ENCODE peak calls at places on chromosomes 13 and 19, in five cellular contexts. C, L, G, I and Z are unnamed samples.

GRCh38 chr13:29924482-29924884 is 74.1 kb upstream of the UBL3 start:
- DNase-seq in C (peak), L (no peak), G (peak), I (no peak), Z (no peak)

GRCh38 chr19:43705729-43706128 is 10.1 kb upstream of the IRGC start:
- DNase-seq in C (no peak), L (no peak), G (no peak), I (no peak), Z (no peak)

GRCh38 chr13:75145926-75146325 is 336.0 kb downstream of the TBC1D4 start:
- DNase-seq in C (no peak), L (no peak), G (no peak), I (no peak), Z (no peak)

GRCh38 chr13:23985846-23986245 is 88.5 kb upstream of the C1QTNF9B start:
- DNase-seq in C (no peak), L (no peak), G (no peak), I (no peak), Z (peak)

GRCh38 chr13:19089315-19089714 is 92.3 kb downstream of the TUBA3C start:
- DNase-seq in C (no peak), L (no peak), G (peak), I (no peak), Z (no peak)

GRCh38 chr13:113184568-113185440 is 23.7 kb downstream of the PCID2 start:
- DNase-seq in C (no peak), L (no peak), G (no peak), I (no peak), Z (no peak)

GRCh38 chr13:31431722-31432137 is 232.0 kb downstream of the B3GLCT start:
- DNase-seq in C (peak), L (peak), G (peak), I (no peak), Z (no peak)

GRCh38 chr19:35162471-35163326 is 8.2 kb downstream of the FXYD5 start:
- DNase-seq in C (no peak), L (no peak), G (no peak), I (peak), Z (no peak)

GRCh38 chr13:57128909-57129308 is 11.8 kb upstream of the PRR20A start:
- DNase-seq in C (no peak), L (no peak), G (peak), I (no peak), Z (no peak)

GRCh38 chr13:63551731-63552130 is 2136.1 kb upstream of the PCDH20 start:
- DNase-seq in C (no peak), L (no peak), G (no peak), I (no peak), Z (no peak)

GRCh38 chr13:52001120-52001731 is 10.0 kb downstream of the ATP7B start:
- DNase-seq in C (no peak), L (no peak), G (peak), I (no peak), Z (no peak)

GRCh38 chr13:52751196-52751595 is 11.6 kb upstream of the CNMD start:
- DNase-seq in C (no peak), L (no peak), G (no peak), I (no peak), Z (no peak)

GRCh38 chr19:17337675-17338439 is 504 bp downstream of the GTPBP3 start:
- DNase-seq in C (no peak), L (no peak), G (no peak), I (no peak), Z (no peak)

GRCh38 chr13:71578048-71578447 is 289.0 kb downstream of the DACH1 start:
- DNase-seq in C (no peak), L (no peak), G (no peak), I (no peak), Z (no peak)

GRCh38 chr13:85261757-85262346 is 537.4 kb downstream of the SLITRK6 start:
- DNase-seq in C (no peak), L (no peak), G (no peak), I (no peak), Z (no peak)

GRCh38 chr13:30318026-30318425 is 10.7 kb upstream of the KATNAL1 start:
- DNase-seq in C (no peak), L (no peak), G (no peak), I (no peak), Z (no peak)

GRCh38 chr19:42440357-42441046 is 2.2 kb downstream of the CXCL17 start:
- DNase-seq in C (peak), L (peak), G (peak), I (no peak), Z (no peak)

GRCh38 chr19:7483720-7484201 is 5.1 kb downstream of the PEX11G start:
- DNase-seq in C (no peak), L (no peak), G (no peak), I (peak), Z (no peak)

GRCh38 chr13:93690139-93690538 is 463.5 kb downstream of the GPC6 start:
- DNase-seq in C (no peak), L (no peak), G (no peak), I (no peak), Z (no peak)

GRCh38 chr13:114005206-114005720 is 31.4 kb upstream of the C13orf46 start:
- DNase-seq in C (no peak), L (no peak), G (no peak), I (no peak), Z (no peak)

GRCh38 chr13:19726611-19727010 is 56.1 kb downstream of the PSPC1 start:
- DNase-seq in C (no peak), L (no peak), G (no peak), I (no peak), Z (no peak)

GRCh38 chr19:16520986-16521624 is 21.1 kb downstream of the CHERP start:
- DNase-seq in C (no peak), L (no peak), G (no peak), I (no peak), Z (no peak)

GRCh38 chr19:31538879-31539278 is 189.6 kb upstream of the TSHZ3 start:
- DNase-seq in C (no peak), L (no peak), G (no peak), I (no peak), Z (no peak)

GRCh38 chr13:43303040-43303729 is 279.8 kb downstream of the DNAJC15 start:
- DNase-seq in C (peak), L (no peak), G (peak), I (peak), Z (no peak)

GRCh38 chr13:19862511-19863313 is 737 bp downstream of the ZMYM5 start:
- DNase-seq in C (peak), L (peak), G (peak), I (no peak), Z (no peak)

GRCh38 chr13:113920606-113921306 is 53.1 kb downstream of the C13orf46 start:
- DNase-seq in C (no peak), L (no peak), G (no peak), I (peak), Z (no peak)

GRCh38 chr19:23312515-23312914 is 62.3 kb upstream of the ZNF724 start:
- DNase-seq in C (no peak), L (no peak), G (no peak), I (no peak), Z (no peak)

GRCh38 chr19:12840091-12841079 is 2.1 kb downstream of the MAST1 start:
- DNase-seq in C (peak), L (peak), G (peak), I (peak), Z (no peak)

GRCh38 chr19:16876904-16877361 is 11.9 kb upstream of the F2RL3 start:
- DNase-seq in C (no peak), L (no peak), G (no peak), I (no peak), Z (no peak)

GRCh38 chr19:11447347-11448262 is 12.2 kb downstream of the PRKCSH start:
- DNase-seq in C (no peak), L (no peak), G (no peak), I (no peak), Z (no peak)

GRCh38 chr13:49607761-49608160 is 20.5 kb upstream of the ARL11 start:
- DNase-seq in C (no peak), L (no peak), G (no peak), I (no peak), Z (no peak)

GRCh38 chr13:35179494-35179893 is 237.4 kb downstream of the NBEA start:
- DNase-seq in C (no peak), L (no peak), G (no peak), I (no peak), Z (no peak)

GRCh38 chr19:57302020-57302465 is 18.2 kb upstream of the ZNF543 start:
- DNase-seq in C (no peak), L (no peak), G (no peak), I (peak), Z (no peak)
- TF ChIP-seq POLR2A in C (no peak), L (no peak), G (no peak), I (no peak), Z (no peak)

GRCh38 chr13:44410328-44410859 is 36.8 kb downstream of the SERP2 start:
- DNase-seq in C (no peak), L (no peak), G (no peak), I (no peak), Z (no peak)
- TF ChIP-seq CTCF in C (no peak), L (no peak), G (no peak), I (no peak), Z (no peak)

GRCh38 chr19:51367565-51368365 is 1.0 kb downstream of the CLDND2 start:
- DNase-seq in C (peak), L (peak), G (peak), I (peak), Z (peak)
- TF ChIP-seq POLR2A in C (no peak), L (no peak), G (peak), I (no peak), Z (no peak)

GRCh38 chr13:109610517-109610916 is 175.9 kb downstream of the IRS2 start:
- DNase-seq in C (peak), L (no peak), G (peak), I (no peak), Z (no peak)
- TF ChIP-seq CTCF in C (no peak), L (no peak), G (no peak), I (no peak), Z (peak)

GRCh38 chr19:1112254-1113208 is 8.7 kb downstream of the GPX4 start:
- DNase-seq in C (peak), L (peak), G (no peak), I (peak), Z (no peak)

GRCh38 chr19:1115646-1116420 is 12.0 kb downstream of the GPX4 start:
- DNase-seq in C (no peak), L (no peak), G (no peak), I (no peak), Z (no peak)

GRCh38 chr19:1113986-1114483 is 10.2 kb downstream of the GPX4 start:
- DNase-seq in C (no peak), L (peak), G (no peak), I (no peak), Z (no peak)

GRCh38 chr19:1111641-1112253 is 8.0 kb downstream of the GPX4 start:
- DNase-seq in C (no peak), L (no peak), G (no peak), I (no peak), Z (no peak)

GRCh38 chr19:1113278-1113985 is 9.6 kb downstream of the GPX4 start:
- DNase-seq in C (peak), L (peak), G (peak), I (peak), Z (peak)
- TF ChIP-seq POLR2A in C (no peak), L (peak), G (no peak), I (no peak), Z (no peak)

DNA sequence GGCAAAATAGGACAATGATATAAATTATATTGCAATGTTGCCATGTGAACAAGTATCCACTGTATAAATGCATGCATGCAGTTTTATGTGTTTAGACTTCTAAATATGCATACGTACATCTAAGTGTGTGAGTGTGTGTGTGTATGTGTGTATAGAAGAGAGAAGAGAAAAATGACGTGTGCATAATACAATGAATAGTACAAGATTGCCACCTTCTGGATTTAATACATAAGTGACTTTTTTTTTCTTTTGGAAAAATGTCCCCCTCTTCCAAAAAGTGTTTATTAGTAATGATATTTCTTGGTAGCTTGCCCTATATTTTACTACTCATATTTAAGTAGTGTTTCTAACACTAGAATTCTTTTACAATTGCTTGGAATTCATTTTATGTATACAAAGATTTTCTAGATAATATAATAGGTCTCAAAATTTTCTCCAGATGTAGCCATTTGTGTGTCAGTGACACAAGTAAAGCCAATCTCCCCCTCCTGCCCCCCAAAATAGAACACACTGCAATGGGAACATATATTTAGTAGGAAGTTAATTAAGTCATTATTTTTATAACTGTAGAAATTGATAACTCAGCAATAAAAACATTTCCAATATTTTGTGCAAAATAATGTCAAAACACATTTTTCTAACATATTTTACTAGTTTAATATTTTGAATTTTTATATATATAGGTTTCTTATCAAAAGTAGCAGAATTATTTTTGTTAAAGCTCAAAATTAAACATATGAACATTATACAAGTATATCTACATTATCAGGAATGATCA is 783.3 kb upstream of the ATXN8OS start:
- DNase-seq in C (no peak), L (no peak), G (peak), I (no peak), Z (no peak)
- TF ChIP-seq CTCF in C (no peak), L (no peak), G (peak), I (no peak), Z (no peak)

DNA sequence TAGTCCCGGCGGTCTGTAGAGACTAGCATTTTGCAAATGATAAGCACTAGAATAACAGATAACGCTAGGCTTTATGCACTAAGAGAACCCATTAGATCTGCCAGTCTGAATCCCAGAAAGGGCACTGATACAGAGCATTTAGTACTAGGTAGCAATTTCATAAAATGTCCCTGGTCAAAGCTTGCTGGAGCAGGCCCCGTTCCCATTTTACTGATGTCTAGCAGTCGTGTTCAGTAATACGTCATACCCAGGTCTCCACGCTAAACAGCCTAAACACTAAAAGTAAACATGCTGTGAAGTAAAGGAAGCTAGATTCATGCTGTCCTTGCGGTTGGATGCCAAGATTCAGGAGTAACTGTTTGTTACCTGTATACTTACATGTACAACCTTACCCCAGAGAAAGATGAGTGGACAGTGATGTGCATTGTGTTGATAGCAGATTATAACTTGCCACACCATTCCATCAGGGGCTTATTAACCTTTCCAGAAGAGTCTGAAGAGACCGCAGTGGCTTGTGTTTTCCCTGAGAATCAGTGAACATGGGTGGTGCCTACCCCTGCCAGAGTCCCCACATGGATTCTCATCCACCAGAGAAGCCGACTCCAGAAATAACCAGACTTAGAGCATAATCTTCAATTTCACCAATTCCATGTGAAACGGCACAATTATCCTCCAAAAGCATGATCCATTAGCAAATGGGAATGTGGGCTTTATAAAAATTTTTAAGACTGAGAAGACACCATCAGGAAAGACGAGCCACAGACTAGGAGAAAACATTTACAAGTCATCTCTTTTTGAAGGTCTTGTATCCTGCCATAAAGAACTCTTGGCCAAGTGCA is 3.4 kb upstream of the RPS11 start:
- DNase-seq in C (no peak), L (no peak), G (peak), I (no peak), Z (no peak)
- TF ChIP-seq POLR2A in C (peak), L (no peak), G (no peak), I (no peak), Z (no peak)

GRCh38 chr13:109914111-109914510 is 127.7 kb upstream of the IRS2 start:
- DNase-seq in C (no peak), L (no peak), G (no peak), I (no peak), Z (no peak)
- TF ChIP-seq CTCF in C (no peak), L (no peak), G (no peak), I (no peak), Z (no peak)

DNA sequence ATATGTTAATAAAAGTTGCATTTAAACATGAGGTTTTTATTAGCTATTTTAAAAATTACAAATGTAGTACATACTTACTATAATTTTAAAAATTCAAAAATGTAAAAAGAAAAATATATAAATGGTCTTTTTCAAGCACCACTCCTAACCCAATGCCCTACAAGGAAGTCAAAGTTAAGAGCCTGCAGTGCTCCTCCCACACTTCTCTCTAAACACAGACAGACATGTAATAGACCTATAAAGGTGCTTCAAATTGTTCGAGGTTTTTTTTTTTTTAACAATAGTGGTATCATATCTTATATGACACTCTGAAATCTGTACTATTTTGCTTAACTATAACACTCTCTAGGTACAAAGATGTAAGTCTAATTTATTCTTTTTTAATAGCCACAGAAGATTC is 25.4 kb downstream of the VWA8 start:
- DNase-seq in C (no peak), L (no peak), G (no peak), I (no peak), Z (no peak)
- TF ChIP-seq POLR2A in C (no peak), L (no peak), G (no peak), I (no peak), Z (no peak)